ENCODE peak calls at places on chromosomes 11 and 22, in six cellular contexts. U, F, E, V, X and W are unnamed samples. For H3K4me1, the result is how much of the 10 kb centered on the place peaks cover.

GRCh38 chr11:131356201-131356600 is 14.2 kb upstream of the NTM start:
- DNase-seq in U (no peak), F (no peak), E (no peak), V (no peak), X (no peak), W (no peak)

GRCh38 chr11:71447791-71448256 is 369 bp downstream of the DHCR7 start:
- DNase-seq in U (no peak), F (peak), E (no peak), V (peak), X (peak), W (no peak)

GRCh38 chr11:66045177-66045639 is 3.8 kb downstream of the GAL3ST3 start:
- DNase-seq in U (no peak), F (peak), E (peak), V (peak), X (peak), W (no peak)

GRCh38 chr11:107770546-107770945 is 58.7 kb upstream of the SLN start:
- DNase-seq in U (no peak), F (no peak), E (no peak), V (no peak), X (peak), W (no peak)

GRCh38 chr11:32891657-32892354 is 805 bp upstream of the QSER1 start:
- DNase-seq in U (no peak), F (no peak), E (no peak), V (no peak), X (no peak), W (no peak)

GRCh38 chr11:115415939-115416338 is 88.3 kb downstream of the CADM1 start:
- DNase-seq in U (no peak), F (no peak), E (no peak), V (no peak), X (no peak), W (no peak)

GRCh38 chr11:45736424-45736823 is 68.5 kb upstream of the SLC35C1 start:
- DNase-seq in U (peak), F (no peak), E (no peak), V (no peak), X (no peak), W (no peak)

GRCh38 chr22:44917372-44918165 is 92.2 kb downstream of the PHF21B start:
- DNase-seq in U (peak), F (no peak), E (no peak), V (no peak), X (no peak), W (no peak)

GRCh38 chr11:112977620-112978212 is 16.5 kb downstream of the NCAM1 start:
- DNase-seq in U (no peak), F (no peak), E (no peak), V (no peak), X (peak), W (no peak)

GRCh38 chr11:12269104-12269441 is 108.3 kb upstream of the PARVA start:
- DNase-seq in U (no peak), F (no peak), E (no peak), V (no peak), X (no peak), W (no peak)

GRCh38 chr11:66727282-66727882 is 1.6 kb downstream of the SPTBN2 start:
- DNase-seq in U (peak), F (peak), E (no peak), V (peak), X (peak), W (no peak)

GRCh38 chr11:10654211-10655150 is 39.1 kb downstream of the IRAG1 start:
- DNase-seq in U (no peak), F (peak), E (no peak), V (peak), X (peak), W (no peak)

GRCh38 chr22:41697126-41697775 is 2.1 kb upstream of the MEI1 start:
- DNase-seq in U (peak), F (peak), E (peak), V (peak), X (peak), W (peak)

DNA sequence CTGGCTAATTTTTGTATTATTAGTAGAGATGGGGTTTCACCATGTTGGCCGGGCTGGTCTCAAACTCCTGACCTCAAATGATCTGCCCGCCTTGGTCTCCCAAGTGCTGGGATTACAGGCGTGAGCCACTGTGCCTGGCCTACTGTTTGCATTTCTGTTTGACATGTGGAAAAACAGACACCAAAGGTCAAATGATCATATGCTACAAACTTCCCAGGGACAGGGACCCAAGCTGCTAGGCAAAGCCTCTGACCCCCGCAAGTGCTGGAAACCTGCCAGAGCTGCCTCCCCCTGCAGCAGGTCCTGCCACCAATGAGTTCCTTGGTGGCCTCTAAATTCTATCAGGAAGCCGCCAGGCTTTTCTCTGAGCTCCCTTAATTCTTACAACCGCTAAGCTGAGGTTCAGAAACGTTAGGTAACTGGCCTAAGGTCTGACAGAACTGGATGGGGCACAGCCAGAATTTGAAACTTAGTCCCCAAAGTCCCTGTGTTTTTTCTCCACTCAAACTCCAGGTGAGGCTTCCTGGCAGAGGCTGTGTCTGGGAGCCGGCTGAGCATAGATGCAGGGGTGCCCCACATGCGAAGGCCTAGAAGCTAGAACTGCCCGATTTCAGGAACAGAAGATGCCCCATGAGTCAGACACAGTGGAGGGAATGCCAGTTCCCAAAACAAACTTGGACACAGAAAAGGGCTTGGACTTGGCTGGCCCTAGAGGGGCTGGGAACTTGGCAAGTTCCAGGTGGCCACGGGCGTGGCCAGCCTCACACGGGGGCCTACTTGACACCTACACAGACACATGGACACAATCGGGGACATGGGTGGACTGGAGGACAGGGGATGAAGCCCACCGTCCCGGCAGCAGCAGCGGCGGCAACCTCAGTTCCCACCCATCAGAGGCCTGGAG is 7.4 kb downstream of the CSNK1E start:
- DNase-seq in U (no peak), F (no peak), E (peak), V (no peak), X (no peak), W (no peak)
- H3K4me1 ChIP-seq in U (half or more), F (under half), E (half or more), V (under half), X (under half), W (half or more)

DNA sequence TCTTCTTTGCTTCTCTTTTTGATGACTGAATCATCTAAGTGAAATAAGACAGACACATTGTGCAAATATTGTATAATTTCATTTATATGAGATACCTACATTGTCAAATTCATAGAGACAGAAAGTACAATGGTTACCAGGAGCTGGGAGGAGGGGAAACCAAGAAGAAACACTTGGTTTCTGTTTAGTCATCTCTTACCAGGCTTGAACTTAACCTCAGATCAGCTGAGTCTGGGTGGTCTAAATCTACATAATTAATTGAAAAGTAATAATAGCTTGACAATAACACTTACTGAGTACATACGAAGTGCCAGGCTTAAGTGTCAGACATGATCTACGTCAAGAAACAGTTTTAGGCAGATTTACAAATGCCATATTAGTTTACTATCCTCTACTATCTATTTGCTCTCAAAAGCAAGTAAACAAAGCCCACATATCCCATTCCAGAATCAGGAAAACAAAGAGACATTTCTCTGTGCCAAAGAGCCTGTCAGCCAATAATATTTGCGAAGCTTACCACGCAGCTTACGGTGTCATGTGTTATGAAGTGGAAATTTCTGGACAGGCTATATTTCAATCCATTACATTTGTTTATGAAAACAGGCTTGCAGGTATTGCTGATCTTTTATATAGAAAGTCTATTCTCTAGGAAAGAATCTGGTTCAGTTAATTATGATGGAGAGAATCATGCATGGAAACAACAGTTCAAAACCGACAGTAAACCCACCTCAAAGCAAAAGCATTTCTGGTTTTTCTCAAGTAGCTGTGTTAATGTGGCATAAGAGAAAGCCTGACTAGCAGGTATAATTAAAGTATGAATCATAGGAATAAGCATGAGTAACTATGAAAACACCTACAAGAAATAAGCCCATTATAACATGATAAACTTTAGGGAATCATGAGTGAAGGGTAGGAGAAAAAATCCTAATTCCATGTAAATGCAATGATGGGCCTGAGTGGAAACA is 2.7 kb upstream of the ARHGAP42 start:
- DNase-seq in U (no peak), F (no peak), E (no peak), V (no peak), X (no peak), W (no peak)
- H3K4me1 ChIP-seq in U (under half), F (under half), E (under half), V (under half), X (under half), W (under half)

GRCh38 chr11:128716231-128716630 is 22.4 kb downstream of the FLI1 start:
- DNase-seq in U (no peak), F (no peak), E (no peak), V (no peak), X (no peak), W (no peak)
- H3K4me1 ChIP-seq in U (under half), F (half or more), E (half or more), V (under half), X (under half), W (under half)

DNA sequence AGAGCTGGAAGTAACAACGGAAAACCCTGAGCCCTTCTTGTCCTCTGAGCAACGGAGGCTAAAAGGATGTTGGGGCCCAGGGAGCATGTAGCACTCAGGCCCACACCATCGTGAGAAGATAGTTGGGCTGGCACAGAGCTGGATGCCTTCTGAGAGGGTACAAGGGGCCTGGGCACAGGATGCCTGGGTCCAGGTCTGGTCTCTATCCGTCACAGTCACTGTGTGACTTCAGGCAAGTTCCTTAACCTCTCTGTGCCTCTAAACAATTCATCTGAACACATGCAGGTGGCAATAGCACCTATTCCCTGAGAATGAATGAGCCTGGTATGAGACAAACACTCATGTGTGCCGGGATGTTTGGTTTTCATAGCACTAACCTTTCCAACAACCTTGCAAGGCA is 29.2 kb downstream of the MB start:
- DNase-seq in U (no peak), F (no peak), E (no peak), V (no peak), X (no peak), W (no peak)
- H3K4me1 ChIP-seq in U (under half), F (under half), E (under half), V (under half), X (under half), W (under half)

DNA sequence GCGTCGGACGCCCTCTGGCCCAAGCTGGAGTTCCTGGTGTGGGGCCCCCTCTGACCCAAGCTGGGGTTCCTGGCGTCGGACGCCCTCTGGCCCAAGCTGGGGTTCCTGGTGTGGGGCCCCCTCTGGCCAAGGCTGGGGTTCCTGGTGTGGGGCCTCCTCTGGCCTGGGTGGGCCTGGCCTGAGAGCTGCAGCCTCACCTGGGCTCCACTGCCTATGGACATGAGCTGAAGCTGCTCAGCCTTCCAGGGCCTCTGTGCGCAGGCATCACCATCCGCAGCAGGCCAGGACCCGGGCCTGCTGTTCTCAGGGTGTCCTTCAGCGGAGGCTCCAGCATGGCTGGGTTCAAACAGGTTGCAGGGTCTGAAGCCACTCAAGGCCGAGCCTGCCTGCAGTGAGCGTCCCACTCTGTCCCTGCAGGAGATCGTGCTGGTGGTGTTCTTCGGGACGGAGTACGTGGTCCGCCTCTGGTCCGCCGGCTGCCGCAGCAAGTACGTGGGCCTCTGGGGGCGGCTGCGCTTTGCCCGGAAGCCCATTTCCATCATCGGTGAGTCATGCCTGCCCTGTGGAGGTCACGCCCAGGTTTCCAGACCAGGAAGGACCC is 125.5 kb downstream of the KCNQ1 start:
- DNase-seq in U (no peak), F (no peak), E (peak), V (no peak), X (no peak), W (no peak)
- H3K4me1 ChIP-seq in U (under half), F (under half), E (under half), V (under half), X (under half), W (under half)

GRCh38 chr22:46226577-46226976 is 23.5 kb downstream of the CDPF1 start:
- DNase-seq in U (no peak), F (no peak), E (no peak), V (no peak), X (no peak), W (no peak)

GRCh38 chr22:46220921-46221320 is 29.2 kb downstream of the CDPF1 start:
- DNase-seq in U (no peak), F (no peak), E (no peak), V (no peak), X (no peak), W (no peak)

GRCh38 chr22:46225631-46226030 is 24.5 kb downstream of the CDPF1 start:
- DNase-seq in U (no peak), F (no peak), E (no peak), V (no peak), X (no peak), W (no peak)

GRCh38 chr22:46224044-46224746 is 25.9 kb downstream of the CDPF1 start:
- DNase-seq in U (no peak), F (no peak), E (no peak), V (no peak), X (no peak), W (no peak)

GRCh38 chr22:46224771-46225290 is 25.3 kb downstream of the CDPF1 start:
- DNase-seq in U (no peak), F (no peak), E (no peak), V (no peak), X (no peak), W (no peak)
- H3K4me1 ChIP-seq in U (under half), F (under half), E (under half), V (under half), X (under half), W (under half)

GRCh38 chr22:49960967-49961600 is 512 bp downstream of the PIM3 start:
- DNase-seq in U (peak), F (no peak), E (peak), V (peak), X (peak), W (no peak)

GRCh38 chr22:49960159-49960966 is at the start of gene PIM3:
- DNase-seq in U (no peak), F (peak), E (peak), V (peak), X (peak), W (peak)

GRCh38 chr22:49958961-49959781 is 1.4 kb upstream of the PIM3 start:
- DNase-seq in U (no peak), F (no peak), E (peak), V (no peak), X (peak), W (no peak)

GRCh38 chr22:49958462-49958921 is 2.1 kb upstream of the PIM3 start:
- DNase-seq in U (no peak), F (no peak), E (peak), V (no peak), X (no peak), W (no peak)

DNA sequence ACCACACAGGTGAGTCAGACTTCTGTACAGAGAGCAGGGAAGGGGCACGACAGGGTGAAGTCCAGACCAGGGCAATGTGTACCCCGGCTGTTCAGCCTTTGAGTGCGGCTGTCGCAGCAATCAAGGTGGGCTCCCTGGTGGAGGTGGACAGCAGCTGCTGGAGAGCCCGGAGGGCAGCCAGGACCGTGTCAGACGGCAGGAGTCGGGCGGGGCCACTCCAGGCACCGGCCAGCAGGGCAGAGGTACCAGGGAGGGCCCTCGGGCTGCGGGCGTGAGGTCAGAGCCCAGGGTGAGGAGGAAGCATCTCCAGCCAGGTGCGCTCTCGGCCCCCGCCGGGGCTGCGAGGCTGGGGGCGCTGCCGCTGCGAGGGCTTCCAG is 802 bp upstream of the PIM3 start:
- DNase-seq in U (no peak), F (no peak), E (peak), V (no peak), X (no peak), W (no peak)
- H3K4me1 ChIP-seq in U (under half), F (under half), E (under half), V (under half), X (under half), W (under half)

GRCh38 chr11:969651-970205 is 44.1 kb downstream of the AP2A2 start:
- DNase-seq in U (no peak), F (no peak), E (no peak), V (no peak), X (no peak), W (no peak)

GRCh38 chr11:971092-971690 is 45.5 kb downstream of the AP2A2 start:
- DNase-seq in U (no peak), F (no peak), E (no peak), V (no peak), X (no peak), W (no peak)

GRCh38 chr11:970319-970871 is 44.7 kb downstream of the AP2A2 start:
- DNase-seq in U (no peak), F (peak), E (no peak), V (no peak), X (no peak), W (no peak)

GRCh38 chr11:967995-968751 is 42.5 kb downstream of the AP2A2 start:
- DNase-seq in U (no peak), F (no peak), E (no peak), V (no peak), X (no peak), W (no peak)

GRCh38 chr11:968822-969221 is 43.2 kb downstream of the AP2A2 start:
- DNase-seq in U (no peak), F (no peak), E (no peak), V (no peak), X (no peak), W (no peak)
- H3K4me1 ChIP-seq in U (under half), F (under half), E (under half), V (under half), X (under half), W (under half)

GRCh38 chr22:50193621-50194020 is 7.2 kb upstream of the SELENOO start:
- DNase-seq in U (no peak), F (no peak), E (no peak), V (no peak), X (no peak), W (no peak)
- H3K4me1 ChIP-seq in U (under half), F (half or more), E (under half), V (under half), X (under half), W (under half)